ENCODE peak calls at places on chromosomes 7 and 10, in four cellular contexts. I is WTC11, D is K562, O is GM12878. F is an unnamed sample.

GRCh38 chr10:137031-137430 is 1.8 kb downstream of the ZMYND11 start:
- DNase-seq in I (peak; percentile 38), D (peak; percentile 61), O (no peak), F (peak; percentile 67)

GRCh38 chr10:109914966-109915365 is 8.3 kb downstream of the XPNPEP1 start:
- DNase-seq in I (no peak), D (no peak), O (peak; percentile 41), F (peak; percentile 61)

GRCh38 chr10:43961523-43962345 is 313.1 kb upstream of the ZNF32 start:
- DNase-seq in I (no peak), D (no peak), O (no peak), F (no peak)

GRCh38 chr7:14691597-14692203 is 210.9 kb downstream of the DGKB start:
- DNase-seq in I (peak; percentile 73), D (peak; percentile 43), O (no peak), F (peak; percentile 1)

GRCh38 chr7:88218836-88219605 is 817 bp downstream of the SRI start:
- DNase-seq in I (peak; percentile 21), D (peak; percentile 43), O (peak; percentile 27), F (no peak)

GRCh38 chr10:48938281-48938680 is 1.4 kb downstream of the LRRC18 start:
- DNase-seq in I (no peak), D (no peak), O (no peak), F (no peak)

GRCh38 chr7:1360521-1360971 is 98.7 kb downstream of the MICALL2 start:
- DNase-seq in I (no peak), D (no peak), O (no peak), F (no peak)

GRCh38 chr10:30502266-30503058 is 68.5 kb downstream of the MAP3K8 start:
- DNase-seq in I (no peak), D (peak; percentile 64), O (no peak), F (no peak)

GRCh38 chr10:109838592-109839244 is 84.6 kb downstream of the XPNPEP1 start:
- DNase-seq in I (peak; percentile 19), D (no peak), O (no peak), F (peak; percentile 11)

GRCh38 chr7:139004321-139005075 is 23.3 kb upstream of the KIAA1549 start:
- DNase-seq in I (no peak), D (no peak), O (no peak), F (no peak)

GRCh38 chr7:106063039-106063438 is 49.1 kb downstream of the SYPL1 start:
- DNase-seq in I (no peak), D (no peak), O (no peak), F (no peak)

GRCh38 chr7:126840869-126841268 is 411.9 kb downstream of the GRM8 start:
- DNase-seq in I (no peak), D (no peak), O (no peak), F (no peak)

GRCh38 chr7:16062269-16062668 is 359.1 kb downstream of the CRPPA start:
- DNase-seq in I (no peak), D (no peak), O (no peak), F (no peak)

GRCh38 chr7:73717025-73717807 is 2.3 kb downstream of the STX1A start:
- DNase-seq in I (no peak), D (no peak), O (no peak), F (no peak)

GRCh38 chr10:20990604-20991003 is 93.5 kb upstream of the NEBL start:
- DNase-seq in I (no peak), D (no peak), O (no peak), F (no peak)

GRCh38 chr7:35819954-35820703 is 19.3 kb downstream of the SEPTIN7 start:
- DNase-seq in I (no peak), D (no peak), O (no peak), F (no peak)

GRCh38 chr10:33127622-33128021 is 169.6 kb upstream of the ITGB1 start:
- DNase-seq in I (no peak), D (no peak), O (no peak), F (no peak)

GRCh38 chr7:44257618-44258422 is 57.0 kb downstream of the YKT6 start:
- DNase-seq in I (no peak), D (peak; percentile 78), O (peak; percentile 89), F (peak; percentile 67)

GRCh38 chr10:128095753-128096469 is 30.3 kb downstream of the MKI67 start:
- DNase-seq in I (no peak), D (no peak), O (no peak), F (no peak)

GRCh38 chr7:138077809-138078208 is 1.6 kb downstream of the AKR1D1 start:
- DNase-seq in I (no peak), D (no peak), O (no peak), F (no peak)

GRCh38 chr7:129522971-129523340 is 20.6 kb downstream of the SMKR1 start:
- DNase-seq in I (no peak), D (no peak), O (no peak), F (no peak)

GRCh38 chr10:11822031-11822756 is 962 bp upstream of the PROSER2 start:
- DNase-seq in I (no peak), D (no peak), O (no peak), F (no peak)

GRCh38 chr10:68938117-68938516 is 17.9 kb upstream of the DDX21 start:
- DNase-seq in I (no peak), D (no peak), O (no peak), F (no peak)
- TF ChIP-seq ETV6 in I (no peak), D (no peak), O (no peak), F (no peak)

GRCh38 chr7:98875501-98875900 is 2.8 kb upstream of the TRRAP start:
- DNase-seq in I (no peak), D (no peak), O (no peak), F (peak; percentile 34)
- TF ChIP-seq ETV6 in I (no peak), D (no peak), O (no peak), F (no peak)

GRCh38 chr7:55185941-55186609 is 167.3 kb downstream of the EGFR start:
- DNase-seq in I (no peak), D (no peak), O (no peak), F (peak; percentile 78)
- TF ChIP-seq ETV6 in I (no peak), D (no peak), O (no peak), F (no peak)

DNA sequence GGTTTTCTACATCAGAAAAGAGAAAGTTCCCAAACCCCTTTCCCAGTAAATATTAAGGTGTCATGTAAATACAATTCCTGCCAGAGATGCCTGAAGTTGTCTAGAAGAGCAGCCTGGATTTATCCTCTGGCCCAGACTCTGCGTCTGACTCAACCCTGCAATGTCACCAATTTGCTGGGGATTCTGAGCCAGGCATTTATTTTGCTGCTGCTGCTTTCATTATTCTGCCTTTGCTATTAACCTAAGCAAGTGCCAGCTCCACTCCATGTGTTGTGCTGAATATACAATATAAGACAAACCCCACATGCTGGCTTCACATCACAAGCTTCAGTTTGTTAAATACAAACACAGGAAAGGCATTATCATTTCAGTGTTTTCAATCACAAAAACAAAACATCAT is 59.1 kb downstream of the ELAPOR2 start:
- DNase-seq in I (no peak), D (no peak), O (no peak), F (no peak)
- TF ChIP-seq ETV6 in I (no peak), D (no peak), O (no peak), F (no peak)

DNA sequence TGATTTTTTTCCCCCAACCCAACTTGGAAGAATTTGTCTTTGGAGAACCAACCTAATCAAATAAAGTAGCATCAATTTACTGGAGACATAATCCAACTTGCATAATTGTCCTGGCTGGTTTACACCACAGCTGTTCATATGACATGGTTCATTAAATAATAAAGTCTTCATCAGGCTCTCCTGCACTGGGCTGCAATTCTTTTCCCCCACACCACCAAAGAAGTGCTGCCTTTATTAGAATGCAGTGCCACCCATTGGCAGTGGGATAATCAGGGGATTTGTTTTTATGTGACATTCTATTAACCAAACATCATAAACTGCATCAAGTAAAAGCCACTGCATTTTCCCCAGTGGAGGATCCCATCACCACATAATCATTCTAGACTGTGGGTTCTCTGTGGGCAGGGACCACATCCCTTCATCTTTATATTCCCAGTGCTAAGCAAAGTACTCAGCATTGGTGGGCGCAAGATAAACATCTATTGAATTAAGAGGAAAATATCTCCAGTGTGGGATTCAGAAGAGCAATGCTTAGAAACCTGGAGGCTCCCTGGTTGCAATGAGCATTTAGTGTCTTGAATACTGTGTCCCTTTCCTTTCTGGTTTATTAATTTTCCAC is 322.0 kb downstream of the KCNMA1 start:
- DNase-seq in I (no peak), D (no peak), O (no peak), F (no peak)
- TF ChIP-seq ETV6 in I (no peak), D (no peak), O (no peak), F (no peak)

GRCh38 chr7:81515009-81515408 is 254.8 kb downstream of the HGF start:
- DNase-seq in I (no peak), D (no peak), O (no peak), F (no peak)
- TF ChIP-seq ETV6 in I (no peak), D (no peak), O (no peak), F (no peak)

DNA sequence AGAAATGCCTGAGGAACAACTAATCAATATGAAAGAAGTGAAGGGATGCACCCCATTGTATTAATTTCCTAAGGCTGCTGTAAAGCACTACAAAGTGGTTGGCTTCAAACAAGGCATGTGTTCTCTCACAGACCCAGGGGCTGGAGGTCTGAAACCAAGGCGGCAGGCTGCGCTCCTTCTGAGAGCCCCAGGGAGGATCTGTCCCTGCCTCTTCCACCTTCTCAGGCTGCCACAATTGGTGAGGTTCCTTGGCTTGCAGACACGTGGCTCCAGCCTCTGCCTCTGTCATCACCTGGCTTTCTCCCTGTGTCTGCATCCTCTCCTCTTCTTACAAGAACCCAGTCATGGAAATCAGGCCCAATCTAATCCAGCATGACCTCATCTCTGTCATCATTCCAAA is 110.1 kb downstream of the TNS3 start:
- DNase-seq in I (no peak), D (no peak), O (no peak), F (no peak)
- TF ChIP-seq ETV6 in I (no peak), D (no peak), O (no peak), F (no peak)